ENCODE peak calls at places on chromosomes 11 and 22, in ten cellular contexts. H, N, Q, S, T, W, B, C, M and G are unnamed samples.

GRCh38 chr11:70532066-70532440 is 133.7 kb downstream of the CTTN start:
- DNase-seq in H (no peak), N (no peak), Q (no peak), S (no peak), T (no peak), W (no peak), B (peak), C (no peak), M (no peak), G (no peak)

GRCh38 chr11:35058318-35058717 is 80.7 kb upstream of the CD44 start:
- DNase-seq in H (no peak), N (no peak), Q (no peak), S (no peak), T (no peak), W (no peak), B (no peak), C (no peak), M (no peak), G (no peak)

GRCh38 chr22:24433868-24434471 is 6.6 kb downstream of the ADORA2A start:
- DNase-seq in H (no peak), N (no peak), Q (no peak), S (peak), T (no peak), W (peak), B (no peak), C (peak), M (peak), G (no peak)

GRCh38 chr11:78343303-78343702 is 74.3 kb downstream of the GAB2 start:
- DNase-seq in H (no peak), N (no peak), Q (no peak), S (no peak), T (no peak), W (no peak), B (no peak), C (no peak), M (no peak), G (no peak)

GRCh38 chr11:122115520-122116343 is at the start of gene BLID:
- DNase-seq in H (no peak), N (no peak), Q (no peak), S (peak), T (peak), W (no peak), B (peak), C (no peak), M (peak), G (no peak)

GRCh38 chr11:121419839-121420238 is 32.3 kb upstream of the SORL1 start:
- DNase-seq in H (no peak), N (no peak), Q (no peak), S (no peak), T (no peak), W (no peak), B (no peak), C (no peak), M (no peak), G (no peak)

GRCh38 chr11:130022799-130023198 is 20.2 kb upstream of the PRDM10 start:
- DNase-seq in H (no peak), N (no peak), Q (no peak), S (no peak), T (no peak), W (no peak), B (no peak), C (no peak), M (peak), G (no peak)

GRCh38 chr11:93652161-93652597 is 9.3 kb upstream of the CEP295 start:
- DNase-seq in H (no peak), N (no peak), Q (no peak), S (peak), T (peak), W (no peak), B (peak), C (peak), M (peak), G (peak)

GRCh38 chr11:92087916-92088537 is 136.6 kb upstream of the FAT3 start:
- DNase-seq in H (no peak), N (no peak), Q (no peak), S (no peak), T (no peak), W (no peak), B (no peak), C (no peak), M (no peak), G (no peak)

GRCh38 chr22:17097062-17097461 is 12.3 kb downstream of the IL17RA start:
- DNase-seq in H (no peak), N (no peak), Q (no peak), S (no peak), T (no peak), W (no peak), B (no peak), C (peak), M (no peak), G (peak)